ENCODE peak calls at places on chromosomes 6 and 20, in eight cellular contexts. S is tibial artery, G is neural progenitor cell, R is GM23338, M is H9, E is fibroblast of the aortic adventitia, W is esophagus squamous epithelium, Z is cardiac muscle cell. B is an unnamed sample.

GRCh38 chr6:148455674-148456559 is 113.3 kb downstream of the SASH1 start:
- DNase-seq in G (peak), R (peak), W (no peak), S (no peak), Z (no peak), M (no peak), E (no peak), B (no peak)

GRCh38 chr6:11919771-11920440 is 92.2 kb upstream of the HIVEP1 start:
- DNase-seq in S (no peak), W (no peak), M (no peak), G (no peak), R (no peak), E (no peak), Z (no peak), B (no peak)

GRCh38 chr6:78808933-78809332 is 58.4 kb upstream of the IRAK1BP1 start:
- DNase-seq in W (no peak), E (no peak), M (no peak), Z (no peak), R (no peak), S (no peak), G (no peak), B (no peak)

GRCh38 chr20:18774207-18774606 is 39.4 kb upstream of the SCP2D1 start:
- DNase-seq in M (no peak), S (no peak), R (no peak), Z (no peak), E (no peak), W (no peak), G (no peak), B (no peak)

GRCh38 chr6:42028234-42029061 is 21.9 kb upstream of the TAF8 start:
- DNase-seq in Z (peak), R (no peak), G (no peak), W (no peak), E (peak), S (no peak), M (no peak), B (peak)

GRCh38 chr20:25018841-25019240 is 26.3 kb upstream of the APMAP start:
- DNase-seq in R (no peak), M (no peak), S (peak), W (no peak), E (no peak), G (no peak), Z (no peak), B (no peak)

GRCh38 chr6:24980507-24981384 is 45.0 kb upstream of the RIPOR2 start:
- DNase-seq in E (peak), W (no peak), Z (peak), M (peak), G (peak), R (peak), S (no peak), B (no peak)

GRCh38 chr6:6661684-6662083 is 73.2 kb downstream of the LY86 start:
- DNase-seq in Z (peak), M (no peak), R (no peak), G (no peak), E (peak), S (peak), W (no peak), B (no peak)

DNA sequence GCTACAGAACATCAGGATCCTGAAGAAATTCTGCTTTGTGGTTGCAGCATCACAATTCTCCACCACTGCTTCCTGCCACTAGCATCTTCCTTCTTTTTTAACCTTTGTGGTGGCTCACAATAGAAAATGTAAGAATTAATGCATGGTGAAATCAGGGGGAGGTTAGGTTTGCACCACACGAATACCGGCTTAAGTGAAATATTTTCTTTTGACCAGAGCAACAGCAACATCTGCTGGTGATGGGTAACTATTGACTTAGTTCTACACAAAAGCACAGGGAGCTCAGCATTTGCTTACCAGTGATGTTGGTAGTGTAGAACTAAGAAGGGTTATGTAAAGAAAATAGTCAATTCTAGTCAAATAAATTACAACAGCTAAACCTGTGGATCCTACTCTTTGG is 280.5 kb downstream of the SYNE1 start:
- DNase-seq in S (no peak), W (no peak), M (no peak), G (peak), Z (peak), E (peak), R (peak), B (peak)
- TF ChIP-seq CTCF in S (no peak), W (no peak), M (peak), G (peak), Z (peak), E (peak), R (peak), B (peak)

GRCh38 chr6:77462359-77463307 is 658 bp downstream of the HTR1B start:
- DNase-seq in M (peak), R (peak), G (peak), S (no peak), E (no peak), Z (peak), W (no peak), B (peak)
- TF ChIP-seq CTCF in M (peak), R (peak), G (peak), S (peak), E (peak), Z (peak), W (no peak), B (peak)

DNA sequence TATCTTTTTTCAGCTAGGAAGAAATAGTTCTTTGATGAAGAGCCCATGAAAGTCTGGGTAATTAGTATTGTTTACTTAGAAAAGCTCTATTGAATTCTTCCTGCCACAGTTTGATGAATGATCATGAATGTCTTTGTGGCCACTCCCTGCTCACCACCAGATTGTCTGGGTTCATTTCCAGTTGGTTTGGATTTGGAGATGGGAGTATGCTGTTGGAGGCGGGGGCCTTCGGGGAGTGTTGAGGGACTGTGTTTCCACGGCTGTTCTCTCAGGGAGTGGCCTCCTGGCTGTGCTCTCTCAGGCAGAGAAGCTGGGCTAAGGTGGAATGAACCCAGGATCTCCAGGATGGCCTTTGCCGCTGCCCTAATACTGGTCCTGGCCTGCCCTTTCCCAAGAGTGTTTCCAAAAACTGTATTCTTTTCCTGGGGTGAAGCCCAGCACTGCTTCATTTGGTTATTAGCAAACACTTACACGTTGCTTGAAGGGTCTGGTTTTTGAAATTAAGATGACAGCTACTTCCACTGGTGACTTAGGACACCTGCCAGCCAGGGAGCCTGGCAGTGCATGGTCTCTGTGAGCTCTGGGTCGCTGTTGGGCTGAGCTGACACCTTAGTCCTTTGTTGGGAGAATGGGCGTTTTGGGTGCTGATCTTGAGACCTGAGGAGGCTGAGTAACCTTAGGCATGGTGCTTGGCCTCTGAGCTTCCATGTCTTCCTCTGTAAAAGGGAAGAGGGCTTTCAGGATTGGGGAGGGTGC is 23.2 kb downstream of the PRPF6 start:
- DNase-seq in R (no peak), W (no peak), S (no peak), Z (no peak), E (no peak), M (no peak), G (no peak), B (no peak)
- TF ChIP-seq CTCF in R (no peak), W (no peak), S (no peak), Z (no peak), E (no peak), M (no peak), G (no peak), B (no peak)

GRCh38 chr6:140047321-140047720 is 672.9 kb upstream of the CITED2 start:
- DNase-seq in R (no peak), G (no peak), W (no peak), E (no peak), Z (no peak), M (no peak), S (no peak), B (no peak)

GRCh38 chr6:140048202-140048790 is 673.8 kb upstream of the CITED2 start:
- DNase-seq in S (no peak), E (no peak), Z (no peak), W (no peak), M (no peak), G (no peak), R (no peak), B (no peak)

GRCh38 chr6:140051521-140052455 is 677.3 kb upstream of the CITED2 start:
- DNase-seq in G (no peak), Z (peak), W (no peak), M (no peak), E (peak), S (no peak), R (no peak), B (peak)

GRCh38 chr6:140050232-140050995 is 676.0 kb upstream of the CITED2 start:
- DNase-seq in E (no peak), R (peak), G (peak), Z (peak), W (no peak), S (no peak), M (no peak), B (peak)

GRCh38 chr6:140052757-140053729 is 678.6 kb upstream of the CITED2 start:
- DNase-seq in E (peak), Z (peak), G (peak), R (peak), S (no peak), W (no peak), M (no peak), B (peak)
- TF ChIP-seq CTCF in E (peak), Z (peak), G (peak), R (peak), S (no peak), W (peak), M (peak), B (peak)

GRCh38 chr6:161613711-161614110 is 339.9 kb upstream of the AGPAT4 start:
- DNase-seq in S (no peak), M (no peak), R (no peak), W (no peak), E (no peak), G (no peak), Z (no peak), B (no peak)

GRCh38 chr6:161618816-161619454 is 345.1 kb upstream of the AGPAT4 start:
- DNase-seq in E (peak), Z (peak), R (peak), G (peak), W (no peak), M (peak), S (no peak), B (peak)
- TF ChIP-seq CTCF in E (peak), Z (peak), R (peak), G (peak), W (peak), M (peak), S (no peak), B (peak)

DNA sequence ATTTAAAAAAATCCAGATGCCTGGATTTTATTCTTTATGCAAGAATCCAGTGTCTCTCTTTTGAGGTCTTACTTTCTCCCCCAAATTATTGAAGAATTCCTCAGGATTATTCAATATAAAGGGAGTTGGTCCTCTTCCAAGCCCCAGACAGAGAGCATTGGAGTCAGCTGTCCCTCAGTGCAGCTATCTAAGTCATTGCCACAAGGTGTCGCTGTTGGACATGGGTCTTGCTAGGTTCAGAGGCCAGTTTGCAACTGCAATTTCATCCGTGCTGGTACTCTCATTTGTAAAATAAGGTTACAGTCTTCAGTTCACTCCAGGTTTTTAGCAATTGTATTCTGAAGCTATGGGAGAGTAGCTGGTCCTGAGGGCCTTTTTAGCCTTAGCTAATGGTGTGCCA is 27.8 kb downstream of the CCN2 start:
- DNase-seq in G (peak), E (peak), M (peak), Z (peak), S (no peak), R (peak), W (no peak), B (peak)
- TF ChIP-seq CTCF in G (peak), E (peak), M (peak), Z (peak), S (peak), R (peak), W (peak), B (peak)

DNA sequence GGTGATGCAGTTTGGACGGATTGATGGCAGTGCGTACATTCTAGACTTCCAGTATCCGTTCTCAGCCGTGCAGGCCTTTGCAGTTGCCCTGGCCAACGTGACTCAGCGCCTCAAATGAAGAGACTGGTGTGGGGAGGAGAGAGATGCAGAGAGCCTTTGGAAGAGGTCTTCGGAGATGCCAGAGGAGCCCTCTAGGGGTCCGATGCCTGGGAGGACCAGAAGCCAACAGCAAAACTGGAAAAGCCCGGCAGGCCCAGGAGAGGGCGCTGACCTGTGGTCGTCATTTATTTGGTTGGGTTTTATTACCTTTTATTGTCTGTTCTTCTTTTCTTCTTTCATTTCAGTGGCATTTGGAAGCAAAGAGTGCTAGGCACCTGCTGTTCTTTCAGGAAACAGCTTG is 53.3 kb upstream of the TMEM181 start:
- DNase-seq in G (peak), R (peak), S (no peak), M (peak), W (no peak), E (no peak), Z (no peak), B (peak)
- TF ChIP-seq CTCF in G (peak), R (peak), S (no peak), M (peak), W (no peak), E (peak), Z (peak), B (peak)

DNA sequence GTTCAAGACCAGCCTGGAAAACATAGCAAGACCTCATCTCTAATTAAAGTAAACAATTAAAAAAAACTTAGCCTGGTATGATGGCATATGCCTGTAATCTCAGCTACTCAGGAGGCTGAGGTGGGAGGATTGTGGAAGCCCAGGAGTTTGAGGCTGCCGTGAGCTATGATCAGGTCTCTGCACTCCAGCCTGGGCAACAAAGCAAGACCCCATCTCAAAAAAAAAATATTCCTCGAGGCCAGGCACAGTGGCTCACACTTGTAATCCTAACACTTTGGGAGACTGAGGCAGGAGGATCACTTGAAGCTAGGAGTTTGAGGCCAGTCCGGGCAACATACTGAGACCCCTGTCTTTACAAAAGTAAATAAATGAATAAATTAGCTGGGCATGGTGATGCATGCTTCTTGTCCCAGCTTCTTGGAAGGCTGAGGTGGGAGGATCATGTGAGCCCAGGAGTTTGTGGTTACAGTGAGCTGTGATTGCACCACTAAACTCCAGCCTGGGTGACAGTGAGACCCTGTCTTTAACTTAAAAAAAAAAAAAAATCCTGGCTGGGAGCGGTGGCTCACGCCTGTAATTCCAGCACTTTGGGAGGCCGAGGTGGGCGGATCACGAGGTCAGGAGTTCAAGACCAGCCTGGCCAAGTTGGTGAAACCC is 9.3 kb upstream of the C2 start:
- DNase-seq in R (no peak), E (no peak), M (no peak), W (no peak), Z (peak), G (no peak), S (no peak), B (no peak)
- TF ChIP-seq CTCF in R (no peak), E (no peak), M (no peak), W (no peak), Z (no peak), G (no peak), S (no peak), B (no peak)

GRCh38 chr6:158818580-158819212 is 472 bp downstream of the EZR start:
- DNase-seq in S (peak), R (peak), M (peak), G (peak), E (peak), W (no peak), Z (peak), B (peak)
- TF ChIP-seq CTCF in S (no peak), R (no peak), M (no peak), G (no peak), E (no peak), W (no peak), Z (no peak), B (no peak)

B was measured in astrocyte of the spinal cord.